ENCODE peak calls at places on chromosomes 7 and 10, in six cellular contexts. One of them, this sample, is unnamed.

GRCh38 chr10:126908225-126908624 is 3.0 kb downstream of the DOCK1 start:
- DNase-seq in suprapubic skin: peak; percentile 28
- DNase-seq in HepG2: no peak
- DNase-seq in K562: no peak
- DNase-seq in transverse colon: no peak
- DNase-seq in A549: no peak
- DNase-seq in this sample: no peak

GRCh38 chr10:24882047-24882698 is 70.2 kb downstream of the PRTFDC1 start:
- DNase-seq in HepG2: no peak
- DNase-seq in A549: no peak
- DNase-seq in suprapubic skin: no peak
- DNase-seq in K562: no peak
- DNase-seq in transverse colon: peak; percentile 26
- DNase-seq in this sample: no peak

GRCh38 chr7:132743974-132744373 is 167.7 kb upstream of the PLXNA4 start:
- DNase-seq in HepG2: no peak
- DNase-seq in transverse colon: no peak
- DNase-seq in K562: no peak
- DNase-seq in A549: no peak
- DNase-seq in suprapubic skin: no peak
- DNase-seq in this sample: no peak

GRCh38 chr7:65927489-65928448 is 54.2 kb downstream of the GUSB start:
- DNase-seq in HepG2: no peak
- DNase-seq in suprapubic skin: no peak
- DNase-seq in transverse colon: peak; percentile 31
- DNase-seq in A549: no peak
- DNase-seq in K562: peak; percentile 94
- DNase-seq in this sample: no peak

GRCh38 chr7:135333196-135333595 is 99.6 kb downstream of the STRA8 start:
- DNase-seq in transverse colon: no peak
- DNase-seq in suprapubic skin: no peak
- DNase-seq in HepG2: no peak
- DNase-seq in K562: no peak
- DNase-seq in A549: peak; percentile 36
- DNase-seq in this sample: no peak

GRCh38 chr10:43408331-43408709 is 666 bp downstream of the HNRNPF start:
- DNase-seq in HepG2: no peak
- DNase-seq in suprapubic skin: peak; percentile 84
- DNase-seq in transverse colon: no peak
- DNase-seq in A549: no peak
- DNase-seq in K562: no peak
- DNase-seq in this sample: no peak

GRCh38 chr10:100735345-100736143 is 9.8 kb upstream of the PAX2 start:
- DNase-seq in K562: no peak
- DNase-seq in transverse colon: no peak
- DNase-seq in A549: no peak
- DNase-seq in HepG2: no peak
- DNase-seq in suprapubic skin: no peak
- DNase-seq in this sample: no peak

GRCh38 chr10:31261502-31262311 is 57.3 kb upstream of the ZEB1 start:
- DNase-seq in transverse colon: no peak
- DNase-seq in suprapubic skin: no peak
- DNase-seq in A549: no peak
- DNase-seq in K562: no peak
- DNase-seq in HepG2: no peak
- DNase-seq in this sample: no peak

GRCh38 chr7:79284226-79284625 is 169.2 kb downstream of the MAGI2 start:
- DNase-seq in K562: no peak
- DNase-seq in HepG2: no peak
- DNase-seq in suprapubic skin: no peak
- DNase-seq in A549: no peak
- DNase-seq in transverse colon: no peak
- DNase-seq in this sample: no peak

GRCh38 chr10:101112799-101113594 is 18.1 kb upstream of the TLX1 start:
- DNase-seq in suprapubic skin: no peak
- DNase-seq in K562: no peak
- DNase-seq in transverse colon: no peak
- DNase-seq in A549: no peak
- DNase-seq in HepG2: peak; percentile 85
- DNase-seq in this sample: no peak

GRCh38 chr7:48289661-48290060 is 118.4 kb downstream of the ABCA13 start:
- DNase-seq in suprapubic skin: no peak
- DNase-seq in HepG2: no peak
- DNase-seq in transverse colon: no peak
- DNase-seq in A549: no peak
- DNase-seq in K562: no peak
- DNase-seq in this sample: no peak

GRCh38 chr7:56213574-56213973 is 97.4 kb upstream of the NUPR2 start:
- DNase-seq in suprapubic skin: no peak
- DNase-seq in HepG2: no peak
- DNase-seq in transverse colon: no peak
- DNase-seq in K562: no peak
- DNase-seq in A549: no peak
- DNase-seq in this sample: no peak

GRCh38 chr10:80197972-80198591 is 7.3 kb downstream of the ANXA11 start:
- DNase-seq in transverse colon: no peak
- DNase-seq in A549: no peak
- DNase-seq in suprapubic skin: no peak
- DNase-seq in HepG2: no peak
- DNase-seq in K562: no peak
- DNase-seq in this sample: no peak

GRCh38 chr10:78760463-78761240 is 308.1 kb upstream of the ZMIZ1 start:
- DNase-seq in A549: no peak
- DNase-seq in K562: no peak
- DNase-seq in transverse colon: no peak
- DNase-seq in HepG2: peak; percentile 38
- DNase-seq in suprapubic skin: no peak
- DNase-seq in this sample: no peak

GRCh38 chr10:3401491-3401938 is 228.9 kb upstream of the PITRM1 start:
- DNase-seq in HepG2: no peak
- DNase-seq in K562: no peak
- DNase-seq in A549: no peak
- DNase-seq in suprapubic skin: no peak
- DNase-seq in transverse colon: no peak
- DNase-seq in this sample: no peak

GRCh38 chr7:138657854-138658386 is 43.2 kb downstream of the SVOPL start:
- DNase-seq in transverse colon: no peak
- DNase-seq in HepG2: no peak
- DNase-seq in K562: no peak
- DNase-seq in suprapubic skin: no peak
- DNase-seq in A549: no peak
- DNase-seq in this sample: no peak

GRCh38 chr7:127619681-127620405 is 1.9 kb upstream of the PAX4 start:
- DNase-seq in transverse colon: no peak
- DNase-seq in HepG2: no peak
- DNase-seq in A549: peak; percentile 41
- DNase-seq in K562: no peak
- DNase-seq in suprapubic skin: no peak
- DNase-seq in this sample: no peak

GRCh38 chr7:138449580-138449979 is 10.5 kb upstream of the TRIM24 start:
- DNase-seq in transverse colon: no peak
- DNase-seq in HepG2: no peak
- DNase-seq in K562: peak; percentile 71
- DNase-seq in suprapubic skin: no peak
- DNase-seq in A549: peak; percentile 18
- DNase-seq in this sample: no peak

DNA sequence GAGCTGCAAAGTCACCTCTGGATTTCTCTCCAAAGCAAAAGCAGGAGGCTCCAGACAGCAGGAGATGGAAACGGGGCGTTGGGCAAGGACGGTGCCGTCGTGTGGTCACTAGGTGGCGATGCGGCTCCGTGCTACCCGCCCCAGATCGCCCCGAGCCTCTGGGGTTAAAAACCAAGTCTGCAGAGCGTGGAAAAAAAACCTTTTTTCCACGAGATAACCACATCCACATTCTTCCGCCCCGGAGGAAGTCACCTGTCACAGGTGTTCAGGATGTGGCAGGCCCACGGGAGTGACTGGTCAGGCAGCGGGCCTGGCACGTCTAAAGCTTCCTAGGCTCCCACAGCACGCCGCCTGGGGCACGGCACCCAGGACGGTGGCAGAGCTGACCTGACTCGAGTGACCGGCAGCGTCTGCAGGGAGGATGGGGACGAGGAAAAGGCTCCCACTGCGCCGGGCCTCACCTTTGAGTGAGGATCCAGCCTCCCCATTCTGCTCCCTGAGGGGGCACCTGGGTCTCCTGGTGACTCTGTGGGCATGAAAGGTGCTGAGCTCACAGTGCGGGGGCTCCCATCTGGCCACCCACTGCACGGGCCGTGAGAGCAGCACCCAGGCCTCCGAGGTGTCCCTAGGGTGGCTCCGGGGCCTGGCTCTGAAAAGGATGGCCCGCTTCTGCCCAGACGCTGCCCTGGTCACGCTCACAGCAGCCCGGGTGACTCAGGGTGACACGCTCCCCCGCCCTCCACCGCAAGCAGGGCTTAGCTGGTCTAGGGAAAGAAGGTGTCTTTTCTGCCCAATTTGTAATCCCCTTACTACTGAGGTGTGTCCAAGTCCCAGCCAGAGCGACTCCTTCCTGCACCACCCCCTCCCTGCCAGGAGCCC is 71.3 kb upstream of the TNRC18 start:
- DNase-seq in suprapubic skin: peak; percentile 72
- DNase-seq in transverse colon: peak; percentile 76
- DNase-seq in HepG2: peak; percentile 60
- DNase-seq in A549: peak; percentile 86
- DNase-seq in K562: peak; percentile 87
- DNase-seq in this sample: peak; percentile 88
- H3K4me3 ChIP-seq in suprapubic skin: peak overlapping the region; percentile 10
- H3K4me3 ChIP-seq in transverse colon: peak overlapping the region; percentile 22
- H3K4me3 ChIP-seq in HepG2: no peak overlapping the region
- H3K4me3 ChIP-seq in A549: no peak overlapping the region
- H3K4me3 ChIP-seq in K562: no peak overlapping the region
- H3K4me3 ChIP-seq in this sample: peak overlapping the region; percentile 51

GRCh38 chr10:122308487-122309141 is 37.5 kb downstream of the BTBD16 start:
- DNase-seq in transverse colon: no peak
- DNase-seq in HepG2: no peak
- DNase-seq in A549: peak; percentile 51
- DNase-seq in suprapubic skin: no peak
- DNase-seq in K562: no peak
- DNase-seq in this sample: no peak

GRCh38 chr10:122310311-122311050 is 39.4 kb downstream of the BTBD16 start:
- DNase-seq in transverse colon: peak; percentile 58
- DNase-seq in A549: peak; percentile 93
- DNase-seq in K562: no peak
- DNase-seq in suprapubic skin: peak; percentile 62
- DNase-seq in HepG2: peak; percentile 98
- DNase-seq in this sample: no peak

GRCh38 chr10:122306744-122307143 is 35.6 kb downstream of the BTBD16 start:
- DNase-seq in K562: no peak
- DNase-seq in suprapubic skin: no peak
- DNase-seq in A549: no peak
- DNase-seq in transverse colon: no peak
- DNase-seq in HepG2: no peak
- DNase-seq in this sample: no peak

GRCh38 chr10:122306282-122306681 is 35.2 kb downstream of the BTBD16 start:
- DNase-seq in HepG2: no peak
- DNase-seq in K562: no peak
- DNase-seq in A549: no peak
- DNase-seq in suprapubic skin: no peak
- DNase-seq in transverse colon: no peak
- DNase-seq in this sample: no peak

DNA sequence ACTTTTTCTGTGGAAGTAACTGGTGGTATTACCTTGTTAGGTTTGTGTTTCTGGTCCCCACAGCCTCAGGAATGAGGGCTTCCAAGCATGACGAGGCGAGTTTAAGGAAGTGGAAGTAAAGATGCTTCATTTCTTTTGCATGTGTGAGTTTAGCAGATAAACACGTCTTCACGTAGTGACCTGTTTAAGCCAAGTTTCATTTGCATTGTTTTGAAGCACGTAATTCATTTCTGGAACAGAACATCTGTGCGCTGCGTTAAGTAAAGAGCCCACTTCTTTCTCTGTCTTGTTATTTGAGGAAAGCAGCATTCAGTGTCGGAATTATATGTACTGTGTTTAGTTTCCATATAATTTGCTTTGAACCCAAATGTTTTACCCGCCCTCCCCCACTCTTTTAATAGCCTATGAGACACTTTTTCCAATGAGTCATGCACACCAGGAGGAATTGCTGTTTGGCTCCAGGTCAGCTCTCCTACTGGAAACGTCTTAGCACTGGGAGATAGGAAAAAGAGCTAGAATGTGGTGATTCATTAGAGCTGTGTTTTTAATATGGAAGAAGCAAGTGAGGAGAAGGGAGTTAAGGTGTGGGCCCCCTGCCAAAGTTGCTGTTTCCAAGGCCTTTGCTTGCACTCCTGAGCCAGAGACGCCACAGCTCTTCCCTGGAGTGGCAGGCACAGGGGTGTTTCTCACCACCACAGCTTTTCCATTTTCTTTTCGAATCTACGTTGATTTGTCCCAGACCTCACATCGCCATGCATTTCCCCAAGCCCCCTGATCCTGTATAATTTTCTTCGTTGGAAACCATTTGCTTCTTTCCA is 36.8 kb downstream of the BTBD16 start:
- DNase-seq in HepG2: no peak
- DNase-seq in K562: peak; percentile 13
- DNase-seq in transverse colon: peak; percentile 41
- DNase-seq in A549: peak; percentile 91
- DNase-seq in suprapubic skin: peak; percentile 76
- DNase-seq in this sample: peak; percentile 95
- TF ChIP-seq EP300 in HepG2: no peak
- TF ChIP-seq EP300 in K562: no peak
- TF ChIP-seq EP300 in transverse colon: peak; percentile 85
- TF ChIP-seq EP300 in A549: peak; percentile 58
- TF ChIP-seq EP300 in suprapubic skin: peak; percentile 72
- TF ChIP-seq EP300 in this sample: peak; percentile 79

DNA sequence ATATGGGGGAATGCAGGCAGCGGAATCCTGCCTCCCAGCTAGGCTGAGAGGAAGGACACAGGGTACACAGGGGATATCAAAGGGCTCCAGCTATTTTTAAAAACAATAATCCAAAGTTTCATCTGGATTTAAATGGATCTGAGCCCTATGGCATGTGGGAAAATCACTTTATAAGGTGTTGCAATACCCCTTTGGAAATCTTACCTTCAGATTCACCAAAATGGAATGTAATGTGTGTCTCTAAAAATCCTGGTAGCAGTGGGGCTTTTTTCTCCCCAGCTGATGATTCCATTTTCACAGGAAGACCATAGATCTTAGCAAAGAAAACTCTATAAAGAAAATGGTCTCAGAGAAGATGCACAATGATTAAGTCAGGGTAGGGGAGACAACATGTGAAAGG is 722.2 kb downstream of the PARD3 start:
- DNase-seq in K562: no peak
- DNase-seq in HepG2: no peak
- DNase-seq in suprapubic skin: no peak
- DNase-seq in A549: no peak
- DNase-seq in transverse colon: no peak
- DNase-seq in this sample: no peak
- H3K4me3 ChIP-seq in K562: no peak overlapping the region
- H3K4me3 ChIP-seq in HepG2: no peak overlapping the region
- H3K4me3 ChIP-seq in suprapubic skin: no peak overlapping the region
- H3K4me3 ChIP-seq in A549: no peak overlapping the region
- H3K4me3 ChIP-seq in transverse colon: no peak overlapping the region
- H3K4me3 ChIP-seq in this sample: no peak overlapping the region

DNA sequence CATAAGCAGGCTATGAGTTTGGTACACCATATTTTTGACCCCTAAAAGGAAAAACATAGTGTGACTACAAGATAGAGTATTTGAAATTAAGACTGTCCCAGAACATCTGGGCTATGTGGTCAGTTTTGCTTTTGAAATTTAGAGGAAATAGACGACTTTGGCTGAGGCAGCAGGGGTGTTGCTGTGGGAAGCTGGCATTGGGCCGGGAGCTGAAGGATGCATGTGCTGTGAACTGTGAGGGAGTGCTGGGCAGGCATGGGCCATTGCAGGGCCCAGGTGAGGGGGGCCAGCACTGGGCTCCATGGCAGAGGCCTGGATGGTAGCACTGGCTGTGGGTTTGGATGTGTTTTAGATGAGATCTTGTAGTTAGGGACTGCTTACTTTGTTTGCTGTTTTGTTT is 168.3 kb downstream of the BMPER start:
- DNase-seq in HepG2: no peak
- DNase-seq in A549: no peak
- DNase-seq in transverse colon: no peak
- DNase-seq in K562: no peak
- DNase-seq in suprapubic skin: no peak
- DNase-seq in this sample: no peak
- TF ChIP-seq EP300 in HepG2: no peak
- TF ChIP-seq EP300 in A549: no peak
- TF ChIP-seq EP300 in transverse colon: no peak
- TF ChIP-seq EP300 in K562: no peak
- TF ChIP-seq EP300 in suprapubic skin: no peak
- TF ChIP-seq EP300 in this sample: no peak

This sample was measured in sigmoid colon.